ENCODE peak calls at places on chromosome 18, in seven cellular contexts. Q is retinal pigment epithelial cell, P is mucosa of descending colon, J is endodermal cell, V is progenitor cell of endocrine pancreas, T is HepG2, E is GM23338. D is an unnamed sample.

GRCh38 chr18:49898421-49898820 is 85.1 kb upstream of the ACAA2 start:
- DNase-seq in V (peak), J (peak), Q (peak), P (no peak), T (peak), E (peak), D (no peak)

GRCh38 chr18:6934859-6935258 is 182.7 kb downstream of the LAMA1 start:
- DNase-seq in T (no peak), Q (no peak), V (no peak), J (no peak), P (no peak), E (no peak), D (no peak)

GRCh38 chr18:34697891-34698290 is 12.2 kb upstream of the DTNA start:
- DNase-seq in T (no peak), V (no peak), Q (no peak), E (no peak), J (no peak), P (no peak), D (no peak)

GRCh38 chr18:54787616-54788015 is 40.7 kb upstream of the RAB27B start:
- DNase-seq in J (no peak), P (no peak), V (no peak), T (no peak), Q (no peak), E (no peak), D (no peak)

GRCh38 chr18:77478619-77479018 is 229.0 kb downstream of the GALR1 start:
- DNase-seq in V (no peak), J (no peak), P (no peak), Q (no peak), T (peak), E (peak), D (no peak)

GRCh38 chr18:50981381-50981780 is 13.5 kb downstream of the ELAC1 start:
- DNase-seq in Q (no peak), P (no peak), J (no peak), T (no peak), E (no peak), V (no peak), D (no peak)

GRCh38 chr18:13388586-13389490 is 170.3 kb downstream of the LDLRAD4 start:
- DNase-seq in T (no peak), V (no peak), J (peak), P (no peak), Q (no peak), E (no peak), D (no peak)

GRCh38 chr18:23093772-23094171 is 41.5 kb upstream of the CABLES1 start:
- DNase-seq in J (no peak), Q (no peak), T (no peak), P (no peak), E (no peak), V (no peak), D (no peak)

GRCh38 chr18:34299828-34300227 is 75.1 kb upstream of the NOL4 start:
- DNase-seq in P (no peak), J (no peak), T (no peak), V (no peak), Q (no peak), E (no peak), D (no peak)

GRCh38 chr18:44691148-44691925 is 10.6 kb downstream of the SETBP1 start:
- DNase-seq in J (no peak), Q (no peak), V (no peak), T (no peak), P (no peak), E (no peak), D (no peak)

GRCh38 chr18:46677609-46678470 is 20.8 kb upstream of the LOXHD1 start:
- DNase-seq in V (no peak), J (peak), E (peak), T (no peak), Q (no peak), P (no peak), D (no peak)

GRCh38 chr18:62514570-62514969 is 8.3 kb upstream of the ZCCHC2 start:
- DNase-seq in T (no peak), V (no peak), E (no peak), J (no peak), P (no peak), Q (no peak), D (no peak)

GRCh38 chr18:71471963-71472725 is 1072.0 kb downstream of the CBLN2 start:
- DNase-seq in Q (no peak), V (no peak), J (peak), P (no peak), T (peak), E (no peak), D (no peak)

GRCh38 chr18:8754995-8755955 is 49.9 kb downstream of the MTCL1 start:
- DNase-seq in P (no peak), J (no peak), Q (no peak), E (no peak), T (no peak), V (no peak), D (no peak)

GRCh38 chr18:6729247-6730091 is at the start of gene ARHGAP28:
- DNase-seq in T (no peak), P (peak), J (peak), Q (peak), V (peak), E (peak), D (no peak)

GRCh38 chr18:56475250-56475649 is 163.1 kb downstream of the TXNL1 start:
- DNase-seq in J (no peak), T (no peak), P (no peak), Q (no peak), V (no peak), E (no peak), D (no peak)

GRCh38 chr18:29154758-29155725 is 978.1 kb upstream of the CDH2 start:
- DNase-seq in E (no peak), V (no peak), T (no peak), J (no peak), P (no peak), Q (no peak), D (no peak)

GRCh38 chr18:23945416-23946079 is 69.0 kb upstream of the TTC39C start:
- DNase-seq in J (no peak), Q (no peak), V (no peak), T (no peak), P (no peak), E (no peak), D (no peak)

GRCh38 chr18:22470141-22470510 is 52.4 kb upstream of the CTAGE1 start:
- DNase-seq in Q (no peak), T (no peak), V (no peak), P (no peak), J (no peak), E (no peak), D (no peak)

DNA sequence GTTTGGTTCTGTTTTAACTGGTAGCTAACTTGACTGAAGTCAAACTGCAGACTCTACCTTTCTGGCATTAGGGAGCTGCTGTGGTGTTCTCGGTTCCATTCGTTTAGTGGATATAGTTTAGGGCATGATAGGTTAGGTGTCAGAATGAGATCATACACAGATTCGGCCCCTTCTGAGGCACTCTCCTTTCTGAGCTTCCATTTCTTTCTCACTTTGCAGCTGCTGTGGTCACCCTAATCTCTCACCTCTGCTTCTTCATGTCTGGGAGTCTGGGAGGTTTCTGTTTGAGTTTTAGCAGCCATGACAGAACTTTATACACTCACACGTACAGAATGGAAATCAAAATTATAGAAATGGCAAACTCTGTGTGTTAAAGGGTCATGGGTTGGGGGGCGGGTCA is 122.8 kb downstream of the ATP9B start:
- DNase-seq in T (no peak), J (no peak), Q (no peak), P (no peak), V (no peak), E (no peak), D (no peak)
- TF ChIP-seq CTCF in T (no peak), J (no peak), Q (no peak), P (no peak), V (no peak), E (no peak), D (no peak)

GRCh38 chr18:27005589-27005988 is 140.1 kb upstream of the AQP4 start:
- DNase-seq in Q (no peak), P (no peak), T (peak), J (peak), E (peak), V (no peak), D (no peak)
- TF ChIP-seq CTCF in Q (peak), P (no peak), T (peak), J (peak), E (peak), V (peak), D (no peak)

DNA sequence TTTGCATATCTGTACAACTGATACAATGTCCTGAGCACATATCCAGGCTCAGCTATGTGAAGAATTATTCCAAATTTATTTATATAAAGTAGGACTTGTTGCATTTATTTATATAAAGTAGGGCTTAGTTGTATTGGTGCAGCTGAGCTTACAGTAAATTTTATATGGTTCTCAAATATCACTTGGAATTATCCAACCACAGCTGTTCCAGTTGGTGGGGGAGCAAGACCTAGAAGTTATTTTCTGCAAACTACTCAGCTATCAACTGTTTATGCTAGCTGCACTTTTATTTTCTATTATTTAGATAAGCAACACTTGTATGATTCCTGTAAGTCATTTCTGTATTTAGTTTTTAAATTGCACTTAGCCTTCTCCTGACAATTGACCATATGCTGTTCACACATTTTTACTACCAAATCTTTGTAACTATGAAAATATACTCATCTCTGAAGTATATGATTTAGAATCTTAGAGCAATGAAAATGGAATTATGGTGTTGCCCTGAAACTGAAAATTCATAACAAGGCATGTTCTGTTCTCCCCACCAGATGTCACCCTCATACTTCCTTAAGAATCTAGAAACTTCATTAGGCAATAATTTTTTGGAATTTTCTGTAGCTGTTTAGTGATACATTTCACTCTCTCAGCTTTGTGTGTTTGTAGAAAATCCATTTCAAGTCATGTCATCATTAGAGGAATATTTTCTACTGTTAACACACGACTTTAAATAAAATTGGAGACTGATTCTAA is 157.0 kb upstream of the CBLN2 start:
- DNase-seq in V (no peak), P (no peak), T (peak), Q (no peak), J (no peak), E (peak), D (no peak)
- TF ChIP-seq CTCF in V (peak), P (no peak), T (peak), Q (peak), J (peak), E (peak), D (no peak)

DNA sequence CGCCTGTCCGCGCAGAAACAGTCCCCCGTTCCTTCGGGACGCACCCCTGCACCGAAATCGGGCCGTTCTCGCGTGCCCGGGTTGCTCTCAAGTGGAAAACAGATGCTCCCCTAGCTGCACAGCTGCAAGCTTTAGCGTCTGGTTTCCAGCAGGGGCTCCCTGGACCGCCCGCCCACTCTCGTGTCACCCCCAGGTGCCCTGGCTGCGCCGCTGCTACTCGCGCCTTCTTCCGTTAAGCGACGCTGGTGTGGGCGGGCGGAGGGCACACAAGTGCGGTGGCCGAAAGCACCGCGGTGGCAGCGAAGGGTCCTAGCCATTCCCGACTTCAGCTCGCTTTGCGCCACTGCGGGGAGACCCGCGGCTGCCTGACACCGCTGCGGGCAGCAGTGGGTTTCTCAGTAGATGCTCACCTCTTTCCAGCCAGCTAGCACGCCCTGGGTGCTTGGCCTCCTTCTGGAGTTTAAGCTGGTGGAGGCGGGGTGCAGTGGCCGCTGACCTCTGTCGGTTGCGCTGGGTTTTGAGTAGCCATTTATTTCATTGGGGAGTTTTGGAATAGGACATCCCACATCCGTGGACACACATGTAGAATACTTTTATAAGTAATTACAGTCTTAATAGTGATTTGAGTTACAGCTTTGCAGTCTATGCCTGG is 806 bp downstream of the ZNF407 start:
- DNase-seq in E (peak), Q (no peak), V (peak), T (peak), J (peak), P (peak), D (peak)
- TF ChIP-seq CTCF in E (no peak), Q (peak), V (peak), T (peak), J (peak), P (no peak), D (no peak)

GRCh38 chr18:58766164-58766563 is 94.9 kb downstream of the MALT1 start:
- DNase-seq in J (peak), V (no peak), E (no peak), T (no peak), Q (no peak), P (no peak), D (no peak)

GRCh38 chr18:58762781-58763171 is 91.5 kb downstream of the MALT1 start:
- DNase-seq in T (no peak), E (no peak), J (peak), Q (no peak), P (no peak), V (peak), D (no peak)

GRCh38 chr18:58772161-58772560 is 92.5 kb upstream of the ZNF532 start:
- DNase-seq in T (no peak), V (no peak), J (no peak), E (no peak), Q (no peak), P (no peak), D (no peak)

GRCh38 chr18:58769321-58769720 is 95.4 kb upstream of the ZNF532 start:
- DNase-seq in V (no peak), J (peak), Q (no peak), T (no peak), P (no peak), E (no peak), D (no peak)

GRCh38 chr18:58768293-58768974 is 96.2 kb upstream of the ZNF532 start:
- DNase-seq in P (peak), V (peak), T (peak), E (peak), Q (no peak), J (peak), D (peak)
- TF ChIP-seq CTCF in P (peak), V (peak), T (peak), E (peak), Q (peak), J (peak), D (peak)

D was measured in activated B cell treated with CpG ODN at 0.5 μM for 24 hours.